ENCODE peak calls at places on chromosomes 2 and 18, in ten cellular contexts. R is naive thymus-derived CD4-positive, alpha-beta T cell; F is activated T-cell treated with anti-CD3 and anti-CD28 coated beads, Interleukin-2, amount 50 U/mL, for 72 hours; A is RWPE1; P is tibial nerve; Q is AG04450; O is sigmoid colon; B is NCI-H446 treated with DMSO at 0.1 percent for 48 hours; M is Daoy; E is hippocampal formation. H is an unnamed sample.

GRCh38 chr2:198863655-198864054 is 594.1 kb downstream of the SATB2 start:
- DNase-seq in R (no peak), F (no peak), A (no peak), P (no peak), Q (no peak), O (no peak), B (no peak), M (no peak), E (no peak), H (no peak)

GRCh38 chr2:119288576-119288975 is 64.9 kb downstream of the STEAP3 start:
- DNase-seq in R (no peak), F (no peak), A (no peak), P (no peak), Q (no peak), O (no peak), B (no peak), M (no peak), E (no peak), H (no peak)

GRCh38 chr18:77250926-77251729 is 1.5 kb downstream of the GALR1 start:
- DNase-seq in R (no peak), F (no peak), A (no peak), P (no peak), Q (no peak), O (no peak), B (no peak), M (no peak), E (no peak), H (no peak)

GRCh38 chr18:24633121-24633520 is 172.7 kb downstream of the HRH4 start:
- DNase-seq in R (no peak), F (no peak), A (no peak), P (no peak), Q (no peak), O (no peak), B (no peak), M (no peak), E (no peak), H (no peak)

GRCh38 chr2:104033399-104033798 is 820.5 kb upstream of the POU3F3 start:
- DNase-seq in R (no peak), F (no peak), A (peak; percentile 3), P (no peak), Q (no peak), O (no peak), B (no peak), M (no peak), E (no peak), H (no peak)

GRCh38 chr2:144114761-144115160 is 405.2 kb downstream of the ZEB2 start:
- DNase-seq in R (no peak), F (no peak), A (no peak), P (no peak), Q (no peak), O (no peak), B (no peak), M (no peak), E (no peak), H (no peak)

GRCh38 chr2:109247340-109247739 is 118.3 kb downstream of the SH3RF3 start:
- DNase-seq in R (no peak), F (no peak), A (no peak), P (no peak), Q (no peak), O (no peak), B (no peak), M (no peak), E (no peak), H (peak; percentile 60)

GRCh38 chr2:226609361-226609760 is 190.3 kb downstream of the IRS1 start:
- DNase-seq in R (no peak), F (no peak), A (no peak), P (no peak), Q (peak; percentile 81), O (no peak), B (no peak), M (peak; percentile 29), E (no peak), H (no peak)

GRCh38 chr2:66582975-66583842 is 148.3 kb downstream of the MEIS1 start:
- DNase-seq in R (no peak), F (no peak), A (no peak), P (no peak), Q (no peak), O (peak; percentile 69), B (no peak), M (no peak), E (no peak), H (no peak)

GRCh38 chr2:227325824-227326195 is 759 bp downstream of the MFF start:
- DNase-seq in R (no peak), F (no peak), A (peak; percentile 37), P (peak; percentile 5), Q (no peak), O (peak; percentile 66), B (no peak), M (peak; percentile 52), E (no peak), H (peak; percentile 80)

GRCh38 chr18:39842042-39842791 is 2112.8 kb upstream of the PIK3C3 start:
- DNase-seq in R (no peak), F (no peak), A (no peak), P (no peak), Q (no peak), O (no peak), B (no peak), M (no peak), E (no peak), H (no peak)

GRCh38 chr2:219060821-219061791 is at the start of gene IHH:
- DNase-seq in R (no peak), F (peak; percentile 17), A (no peak), P (no peak), Q (no peak), O (no peak), B (no peak), M (peak; percentile 22), E (no peak), H (no peak)